ENCODE peak calls at places on chromosome 21, in seven cellular contexts. Q is SK-N-SH, K is HCT116, Y is K562, X is GM12878, W is HepG2, V is H1. D is an unnamed sample.

GRCh38 chr21:14815001-14815400 is 249.8 kb downstream of the NRIP1 start:
- DNase-seq in Y (no peak), V (no peak), K (no peak), Q (no peak), X (no peak), W (no peak), D (no peak)

GRCh38 chr21:31630062-31630711 is 29.3 kb upstream of the SOD1 start:
- DNase-seq in K (peak; percentile 75), V (no peak), Q (no peak), W (peak; percentile 3), Y (no peak), X (no peak), D (peak; percentile 73)

GRCh38 chr21:29256125-29256895 is 42.4 kb upstream of the BACH1 start:
- DNase-seq in Q (no peak), V (no peak), W (no peak), X (no peak), Y (no peak), K (no peak), D (no peak)

GRCh38 chr21:32572574-32573420 is 12.5 kb downstream of the TCP10L start:
- DNase-seq in K (no peak), X (no peak), Y (peak; percentile 76), W (peak; percentile 71), Q (no peak), V (no peak), D (no peak)

GRCh38 chr21:32198369-32198768 is 80.5 kb downstream of the MIS18A start:
- DNase-seq in Q (no peak), K (no peak), Y (no peak), W (no peak), X (no peak), V (no peak), D (no peak)

GRCh38 chr21:45698493-45698947 is 55.0 kb downstream of the PCBP3 start:
- DNase-seq in X (no peak), Y (no peak), W (no peak), Q (no peak), K (no peak), V (no peak), D (no peak)

GRCh38 chr21:39633043-39633442 is 20.3 kb downstream of the B3GALT5 start:
- DNase-seq in Q (no peak), X (no peak), K (peak; percentile 79), W (no peak), Y (no peak), V (no peak), D (no peak)

GRCh38 chr21:22585558-22585957 is 1587.3 kb downstream of the NCAM2 start:
- DNase-seq in Q (no peak), K (no peak), X (no peak), V (no peak), Y (no peak), W (no peak), D (no peak)

GRCh38 chr21:37530901-37531351 is 164.4 kb downstream of the DYRK1A start:
- DNase-seq in X (no peak), V (peak; percentile 47), K (no peak), Q (no peak), Y (no peak), W (no peak), D (no peak)

GRCh38 chr21:46150073-46150472 is 5.3 kb downstream of the FTCD start:
- DNase-seq in Y (no peak), X (no peak), V (no peak), W (no peak), Q (no peak), K (no peak), D (no peak)

GRCh38 chr21:38993561-38993960 is 187.8 kb downstream of the ETS2 start:
- DNase-seq in X (no peak), W (peak; percentile 41), K (peak; percentile 4), V (no peak), Y (no peak), Q (no peak), D (no peak)

GRCh38 chr21:39016740-39017315 is 166.4 kb downstream of the PSMG1 start:
- DNase-seq in Q (no peak), W (no peak), V (no peak), Y (no peak), K (no peak), X (peak; percentile 23), D (no peak)

GRCh38 chr21:38956791-38957571 is 151.3 kb downstream of the ETS2 start:
- DNase-seq in W (no peak), K (no peak), Q (no peak), V (no peak), X (no peak), Y (peak; percentile 23), D (no peak)

GRCh38 chr21:28521932-28522826 is 470.5 kb downstream of the LTN1 start:
- DNase-seq in X (no peak), K (no peak), W (no peak), Y (no peak), V (no peak), Q (peak; percentile 11), D (no peak)

GRCh38 chr21:46052703-46053651 is 44.9 kb upstream of the COL6A2 start:
- DNase-seq in X (no peak), Q (no peak), V (no peak), W (no peak), K (peak; percentile 33), Y (no peak), D (no peak)

GRCh38 chr21:10463156-10463555 is 58.2 kb upstream of the TPTE start:
- DNase-seq in Q (no peak), K (no peak), X (no peak), Y (no peak), W (no peak), V (no peak), D (no peak)

GRCh38 chr21:13827201-13827600 is 217.6 kb downstream of the POTED start:
- DNase-seq in Y (no peak), K (no peak), Q (peak; percentile 3), V (no peak), X (no peak), W (no peak), D (no peak)

GRCh38 chr21:32914424-32915070 is 111.2 kb upstream of the OLIG2 start:
- DNase-seq in Y (no peak), Q (no peak), W (no peak), V (no peak), K (no peak), X (no peak), D (no peak)

GRCh38 chr21:32602099-32602498 is 10.1 kb downstream of the CFAP298 start:
- DNase-seq in X (no peak), Y (no peak), W (no peak), Q (no peak), K (no peak), V (no peak), D (no peak)

GRCh38 chr21:44455524-44456206 is 355 bp downstream of the LRRC3 start:
- DNase-seq in K (no peak), Q (peak; percentile 82), Y (no peak), V (peak; percentile 69), W (no peak), X (no peak), D (no peak)
- TF ChIP-seq SIN3A in K (no peak), Q (no peak), Y (no peak), V (no peak), W (no peak), X (no peak), D (no peak)

GRCh38 chr21:41425588-41425953 is 468 bp upstream of the MX1 start:
- DNase-seq in V (peak; percentile 37), Y (no peak), W (no peak), Q (no peak), K (no peak), X (no peak), D (no peak)
- TF ChIP-seq SIN3A in V (no peak), Y (no peak), W (no peak), Q (no peak), K (no peak), X (no peak), D (no peak)

GRCh38 chr21:17671733-17672132 is 59.0 kb upstream of the BTG3 start:
- DNase-seq in V (no peak), Y (no peak), Q (no peak), X (no peak), K (no peak), W (no peak), D (no peak)

GRCh38 chr21:17668479-17668878 is 55.8 kb upstream of the BTG3 start:
- DNase-seq in V (no peak), X (no peak), K (no peak), W (no peak), Y (no peak), Q (no peak), D (no peak)

DNA sequence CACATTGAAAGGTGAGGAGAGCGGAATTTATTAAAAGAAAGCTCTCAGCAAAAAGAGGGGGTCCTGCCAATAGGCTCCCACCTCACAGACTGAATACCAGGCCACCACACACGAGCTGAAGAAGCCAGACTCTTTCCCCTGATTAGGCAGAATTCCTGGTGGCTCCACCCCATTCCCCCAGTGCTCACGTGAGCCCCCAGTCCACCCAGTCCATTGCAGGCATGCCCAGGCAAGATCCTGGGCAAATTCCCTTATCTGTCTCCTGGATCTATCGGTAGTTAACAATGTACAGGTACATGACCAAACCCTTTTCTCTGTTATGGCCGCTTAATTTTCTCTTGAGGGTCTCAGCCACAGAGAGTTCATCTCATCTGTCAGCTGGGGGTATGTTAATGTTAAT is 54.6 kb upstream of the BTG3 start:
- DNase-seq in Y (no peak), K (no peak), Q (no peak), W (no peak), V (no peak), X (no peak), D (no peak)
- TF ChIP-seq SIN3A in Y (no peak), K (no peak), Q (no peak), W (no peak), V (no peak), X (no peak), D (no peak)

DNA sequence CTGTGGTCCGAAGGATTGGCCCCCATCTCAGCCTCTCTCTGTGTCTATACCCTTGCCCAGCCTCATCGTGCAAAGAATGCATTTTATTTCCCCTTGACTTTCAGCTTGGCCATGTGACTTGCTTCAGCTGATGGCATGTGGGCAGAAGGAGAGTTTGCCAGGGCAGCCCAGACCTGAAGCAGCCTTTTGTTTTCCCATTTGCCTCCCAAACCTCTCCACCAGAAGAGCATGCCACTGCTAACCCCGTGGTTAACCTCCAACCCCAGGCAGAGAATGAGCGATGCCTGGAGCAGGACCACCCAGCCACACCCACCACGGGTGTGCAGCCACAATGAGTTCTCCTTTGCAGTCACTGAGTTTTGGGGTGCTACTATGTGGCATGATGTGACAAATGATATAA is 136.4 kb downstream of the SETD4 start:
- DNase-seq in V (no peak), K (no peak), Y (no peak), Q (no peak), W (no peak), X (no peak), D (no peak)
- TF ChIP-seq SIN3A in V (no peak), K (no peak), Y (no peak), Q (no peak), W (no peak), X (no peak), D (no peak)

DNA sequence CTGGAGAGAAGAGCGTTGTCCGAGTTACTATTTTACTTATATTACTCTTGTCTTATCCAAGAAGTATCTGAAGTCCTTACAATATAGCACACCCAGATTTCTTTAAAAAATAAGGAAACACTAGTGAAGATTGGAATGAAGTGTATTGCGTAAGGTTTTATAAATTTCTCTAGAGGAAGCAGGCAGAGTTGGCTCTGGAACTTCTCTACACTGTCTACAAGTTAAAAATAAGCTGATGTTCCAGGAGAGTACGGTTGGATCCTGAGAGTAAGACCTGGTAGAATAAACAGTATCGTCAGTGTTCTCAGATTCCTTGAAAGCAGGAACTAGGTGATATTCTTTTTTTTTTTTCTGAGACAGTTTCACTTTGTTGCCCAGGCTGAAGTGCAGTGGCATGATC is 107.8 kb downstream of the USP25 start:
- DNase-seq in Q (no peak), Y (no peak), X (no peak), K (no peak), V (no peak), W (no peak), D (no peak)
- TF ChIP-seq SIN3A in Q (no peak), Y (no peak), X (no peak), K (no peak), V (no peak), W (no peak), D (no peak)

GRCh38 chr21:26782754-26783153 is 62.5 kb downstream of the ADAMTS1 start:
- DNase-seq in K (no peak), X (no peak), Q (no peak), V (no peak), W (no peak), Y (no peak), D (no peak)
- TF ChIP-seq SIN3A in K (no peak), X (no peak), Q (no peak), V (no peak), W (no peak), Y (no peak), D (no peak)